ENCODE peak calls at places on chromosomes 3 and 15, in four cellular contexts. V is fibroblast of pulmonary artery, P is BJ, I is adrenal gland. B is an unnamed sample.

GRCh38 chr15:58546635-58547627 is 115.1 kb downstream of the LIPC start:
- DNase-seq in V (peak), P (peak), I (peak), B (peak)

GRCh38 chr15:65869954-65870871 is 922 bp downstream of the RAB11A start:
- DNase-seq in V (peak), P (no peak), I (peak), B (peak)

GRCh38 chr3:160601288-160601687 is 35.9 kb upstream of the KPNA4 start:
- DNase-seq in V (no peak), P (no peak), I (no peak), B (no peak)

GRCh38 chr3:98962189-98962930 is 60.9 kb upstream of the DCBLD2 start:
- DNase-seq in V (peak), P (peak), I (no peak), B (no peak)

GRCh38 chr15:29822100-29822684 is at the start of gene TJP1:
- DNase-seq in V (peak), P (no peak), I (peak), B (peak)

GRCh38 chr3:112089956-112090898 is 4.0 kb downstream of the C3orf52 start:
- DNase-seq in V (no peak), P (no peak), I (no peak), B (no peak)

GRCh38 chr3:174439621-174440349 is 419.3 kb upstream of the NAALADL2 start:
- DNase-seq in V (peak), P (peak), I (peak), B (peak)

GRCh38 chr3:195911041-195911945 is 2.9 kb upstream of the TNK2 start:
- DNase-seq in V (no peak), P (no peak), I (no peak), B (no peak)

GRCh38 chr3:141550926-141551665 is 64.3 kb downstream of the RASA2 start:
- DNase-seq in V (no peak), P (no peak), I (no peak), B (no peak)

GRCh38 chr3:98560911-98561310 is 29.1 kb downstream of the GPR15 start:
- DNase-seq in V (no peak), P (no peak), I (no peak), B (no peak)

GRCh38 chr15:66787472-66787871 is 85.4 kb downstream of the SMAD6 start:
- DNase-seq in V (no peak), P (no peak), I (no peak), B (no peak)

GRCh38 chr3:177567833-177568232 is 370.6 kb upstream of the TBL1XR1 start:
- DNase-seq in V (no peak), P (no peak), I (no peak), B (no peak)

GRCh38 chr3:55161256-55161655 is 233.4 kb upstream of the LRTM1 start:
- DNase-seq in V (peak), P (no peak), I (no peak), B (no peak)

GRCh38 chr15:52795464-52796227 is 5.5 kb upstream of the ONECUT1 start:
- DNase-seq in V (no peak), P (no peak), I (no peak), B (no peak)

GRCh38 chr15:58213587-58214360 is 75.6 kb downstream of the AQP9 start:
- DNase-seq in V (peak), P (no peak), I (no peak), B (no peak)

GRCh38 chr3:62833538-62833937 is 41.7 kb downstream of the CADPS start:
- DNase-seq in V (no peak), P (no peak), I (no peak), B (no peak)

GRCh38 chr15:68618339-68619302 is 39.8 kb downstream of the CORO2B start:
- DNase-seq in V (peak), P (no peak), I (no peak), B (no peak)

GRCh38 chr3:56917740-56918568 is 116.2 kb upstream of the ARHGEF3 start:
- DNase-seq in V (no peak), P (no peak), I (no peak), B (no peak)

GRCh38 chr3:197546307-197547085 is 9.3 kb downstream of the BDH1 start:
- DNase-seq in V (no peak), P (no peak), I (no peak), B (no peak)

GRCh38 chr15:28977377-28978010 is 91.7 kb downstream of the APBA2 start:
- DNase-seq in V (peak), P (peak), I (peak), B (no peak)

GRCh38 chr3:69828817-69829216 is 89.6 kb downstream of the MITF start:
- DNase-seq in V (no peak), P (no peak), I (no peak), B (no peak)

GRCh38 chr3:45565341-45565740 is 29.2 kb upstream of the LIMD1 start:
- DNase-seq in V (no peak), P (no peak), I (no peak), B (no peak)

GRCh38 chr3:4421121-4421520 is 45.9 kb downstream of the SUMF1 start:
- DNase-seq in V (peak), P (no peak), I (no peak), B (no peak)

GRCh38 chr3:148203263-148204010 is 494.3 kb upstream of the AGTR1 start:
- DNase-seq in V (peak), P (no peak), I (no peak), B (no peak)

GRCh38 chr3:100386437-100387064 is 14.3 kb downstream of the TOMM70 start:
- DNase-seq in V (no peak), P (no peak), I (no peak), B (no peak)

GRCh38 chr3:141050913-141051632 is at the start of gene SPSB4:
- DNase-seq in V (peak), P (no peak), I (no peak), B (no peak)

GRCh38 chr3:188740030-188740429 is 431.7 kb upstream of the TPRG1 start:
- DNase-seq in V (no peak), P (no peak), I (no peak), B (no peak)

GRCh38 chr3:64686446-64686908 is 1.3 kb downstream of the ADAMTS9 start:
- DNase-seq in V (no peak), P (no peak), I (peak), B (no peak)

GRCh38 chr3:65425880-65426279 is 612.8 kb downstream of the MAGI1 start:
- DNase-seq in V (peak), P (no peak), I (no peak), B (no peak)

GRCh38 chr3:127803619-127804018 is 18.7 kb downstream of the MGLL start:
- DNase-seq in V (peak), P (peak), I (peak), B (no peak)

DNA sequence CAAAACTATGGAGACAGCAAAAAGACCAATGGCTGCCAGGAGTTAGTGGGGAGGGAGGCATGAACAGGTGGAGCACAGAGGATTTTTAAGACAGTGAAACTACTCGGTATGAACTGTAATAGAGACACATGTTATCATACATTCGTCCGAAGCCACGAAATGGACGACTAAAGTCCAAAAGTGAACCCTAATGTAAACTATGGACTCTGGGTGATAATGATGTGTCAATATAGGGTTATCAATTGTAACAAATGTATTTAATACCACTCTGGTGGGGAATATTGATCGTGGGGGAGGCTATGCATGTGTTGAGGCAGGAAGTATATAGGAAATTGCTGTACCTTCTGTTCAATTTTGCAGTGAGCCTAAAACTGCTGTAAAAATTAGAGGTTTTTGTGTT is 107.0 kb downstream of the CPN2 start:
- DNase-seq in V (no peak), P (no peak), I (no peak), B (no peak)
- TF ChIP-seq CTCF in V (no peak), P (no peak), I (no peak), B (no peak)

GRCh38 chr3:116618138-116618537 is 91.4 kb upstream of the TUSC7 start:
- DNase-seq in V (no peak), P (no peak), I (no peak), B (no peak)

GRCh38 chr3:116610124-116610523 is 99.5 kb upstream of the TUSC7 start:
- DNase-seq in V (no peak), P (no peak), I (no peak), B (no peak)

GRCh38 chr3:116614795-116615362 is 94.7 kb upstream of the TUSC7 start:
- DNase-seq in V (peak), P (no peak), I (no peak), B (no peak)
- TF ChIP-seq CTCF in V (peak), P (no peak), I (no peak), B (no peak)

GRCh38 chr15:82585072-82585471 is 44.8 kb upstream of the RPS17 start:
- DNase-seq in V (peak), P (peak), I (no peak), B (no peak)
- TF ChIP-seq CTCF in V (no peak), P (peak), I (no peak), B (no peak)

GRCh38 chr3:153835540-153835939 is 285.6 kb upstream of the ARHGEF26 start:
- DNase-seq in V (no peak), P (no peak), I (no peak), B (no peak)
- TF ChIP-seq CTCF in V (no peak), P (no peak), I (no peak), B (no peak)

GRCh38 chr3:187368765-187369450 is 723 bp downstream of the RTP4 start:
- DNase-seq in V (no peak), P (no peak), I (no peak), B (no peak)
- TF ChIP-seq CTCF in V (no peak), P (no peak), I (no peak), B (no peak)